ENCODE peak calls at places on chromosomes 12 and 14, in five cellular contexts. O is tibial nerve, H is suprapubic skin, P is A549, G is heart left ventricle. Z is an unnamed sample.

GRCh38 chr12:24530689-24531088 is 418.2 kb downstream of the BCAT1 start:
- DNase-seq in O (no peak), G (no peak), H (no peak), P (no peak), Z (no peak)

GRCh38 chr12:95898081-95898480 is 39.3 kb downstream of the SNRPF start:
- DNase-seq in P (no peak), H (no peak), G (no peak), O (no peak), Z (no peak)

GRCh38 chr14:34971801-34972200 is 11.0 kb upstream of the SRP54 start:
- DNase-seq in P (no peak), O (no peak), H (no peak), G (no peak), Z (no peak)

GRCh38 chr14:50758279-50758678 is 72.7 kb downstream of the NIN start:
- DNase-seq in H (no peak), P (no peak), O (no peak), G (no peak), Z (no peak)

GRCh38 chr14:58882577-58883018 is 244.8 kb downstream of the DACT1 start:
- DNase-seq in G (no peak), H (no peak), P (no peak), O (peak; percentile 35), Z (no peak)

GRCh38 chr12:123022205-123022604 is 41.7 kb downstream of the ARL6IP4 start:
- DNase-seq in O (no peak), P (no peak), H (no peak), G (no peak), Z (no peak)

GRCh38 chr12:119574255-119574654 is 19.3 kb upstream of the TMEM233 start:
- DNase-seq in O (no peak), H (no peak), G (no peak), P (no peak), Z (no peak)

GRCh38 chr12:26524862-26525465 is 308.0 kb downstream of the ITPR2 start:
- DNase-seq in G (no peak), O (peak; percentile 40), H (no peak), P (no peak), Z (peak; percentile 20)

GRCh38 chr12:64186789-64187188 is 35.3 kb downstream of the KICS2 start:
- DNase-seq in O (no peak), G (no peak), H (no peak), P (peak; percentile 33), Z (no peak)

GRCh38 chr14:90717916-90718315 is 98.3 kb downstream of the TTC7B start:
- DNase-seq in O (no peak), G (no peak), H (no peak), P (no peak), Z (no peak)

DNA sequence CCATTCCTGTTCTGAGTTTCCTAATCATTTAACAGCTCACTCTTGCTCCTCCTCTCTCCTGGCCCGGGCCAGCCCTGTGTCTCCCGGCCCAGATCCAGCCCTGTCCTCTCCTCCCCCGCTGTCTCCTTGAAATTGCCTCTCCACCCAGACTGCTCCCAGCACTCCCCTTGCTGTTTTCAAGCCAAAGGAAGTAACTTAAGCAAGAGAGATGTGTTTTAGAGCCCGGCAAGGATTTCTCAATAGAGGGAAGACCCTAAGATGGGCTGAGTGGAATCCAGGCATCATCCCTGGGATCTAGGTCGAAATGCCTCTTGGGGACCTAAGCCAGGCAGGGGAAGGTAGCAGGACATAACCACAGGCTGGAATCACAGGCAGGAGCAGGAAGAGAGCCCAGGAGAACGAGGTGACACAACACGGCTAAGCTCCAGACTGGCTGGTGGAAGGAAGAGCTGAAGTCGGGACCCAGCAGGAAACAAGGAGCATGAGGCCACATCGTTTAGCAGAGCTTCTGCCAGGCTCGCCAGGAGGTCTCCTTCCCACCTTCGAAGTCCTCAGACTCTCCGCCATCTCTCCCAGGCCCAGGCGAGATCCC is 2.0 kb upstream of the LRP1-AS start:
- DNase-seq in P (no peak), H (peak; percentile 90), G (peak; percentile 81), O (peak; percentile 77), Z (peak; percentile 78)
- H3K27ac ChIP-seq in P (peak overlapping the region; percentile 57), H (peak overlapping the region; percentile 91), G (peak overlapping the region; percentile 89), O (peak overlapping the region; percentile 87), Z (peak overlapping the region; percentile 82)

GRCh38 chr14:105481886-105482454 is 4.7 kb upstream of the CRIP1 start:
- DNase-seq in G (peak; percentile 96), H (peak; percentile 99), O (peak; percentile 97), P (peak; percentile 96), Z (peak; percentile 79)
- TF ChIP-seq POLR2A in G (no peak), H (peak; percentile 58), O (no peak), P (peak; percentile 10), Z (no peak)

GRCh38 chr14:95519699-95520098 is 3.2 kb upstream of the SYNE3 start:
- DNase-seq in H (peak; percentile 95), O (peak; percentile 89), G (peak; percentile 78), P (no peak), Z (peak; percentile 78)
- H3K4me1 ChIP-seq in H (peaks cover 74% of the 10 kb centered on the region), O (peaks cover 73% of the 10 kb centered on the region), G (no peaks in the 10 kb centered on the region), P (peaks cover 26% of the 10 kb centered on the region), Z (peaks cover 41% of the 10 kb centered on the region)

DNA sequence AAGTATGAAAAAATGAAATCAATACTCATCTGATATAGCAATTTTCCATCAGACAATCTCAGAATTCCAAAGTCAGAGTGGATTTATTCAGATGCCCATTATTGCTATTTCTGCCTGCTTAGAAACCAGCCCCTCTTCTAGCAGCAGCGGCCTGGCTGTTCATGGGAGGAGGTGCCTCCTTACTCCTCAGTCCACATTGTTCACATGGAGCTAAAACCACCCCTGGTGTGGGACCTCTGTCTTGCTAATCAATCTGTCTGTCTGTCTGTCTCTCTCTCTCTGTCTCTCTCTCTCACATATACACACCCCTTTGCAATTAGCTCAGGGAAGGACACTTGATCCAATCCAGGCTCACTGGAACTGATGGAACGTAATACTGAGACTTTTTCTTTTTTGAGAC is 176.1 kb downstream of the APAF1 start:
- DNase-seq in O (no peak), P (no peak), G (no peak), H (no peak), Z (no peak)
- H3K27ac ChIP-seq in O (no peak overlapping the region), P (no peak overlapping the region), G (no peak overlapping the region), H (no peak overlapping the region), Z (no peak overlapping the region)

DNA sequence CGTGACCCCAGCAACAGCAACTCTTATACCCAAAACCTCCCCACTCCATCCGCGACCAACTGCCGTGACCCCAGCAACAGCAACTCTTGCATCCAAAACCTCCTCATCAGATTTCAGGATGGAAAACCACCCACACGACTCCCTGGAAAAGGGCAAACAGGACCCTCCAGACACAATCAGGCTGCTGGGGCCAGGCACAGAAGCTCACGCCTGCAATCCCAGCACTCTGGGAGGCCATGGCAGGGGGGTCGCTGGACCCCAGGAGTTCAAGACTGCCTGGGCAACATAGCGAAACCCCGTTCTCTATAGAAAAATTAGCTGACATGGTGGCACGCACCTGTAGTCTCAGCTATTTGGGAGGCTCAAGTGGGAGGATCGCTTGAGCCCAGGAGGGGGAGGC is 19.7 kb downstream of the PGAM5 start:
- DNase-seq in G (peak; percentile 24), O (no peak), H (no peak), P (no peak), Z (no peak)
- TF ChIP-seq POLR2A in G (no peak), O (no peak), H (no peak), P (no peak), Z (no peak)

GRCh38 chr14:54606631-54607133 is 39.8 kb downstream of the SAMD4A start:
- DNase-seq in P (no peak), O (no peak), G (no peak), H (no peak), Z (peak; percentile 78)
- H3K4me1 ChIP-seq in P (peaks cover 17% of the 10 kb centered on the region), O (no peaks in the 10 kb centered on the region), G (no peaks in the 10 kb centered on the region), H (peaks cover 28% of the 10 kb centered on the region), Z (peaks cover 30% of the 10 kb centered on the region)

GRCh38 chr12:52156757-52157565 is 34.9 kb downstream of the KRT80 start:
- DNase-seq in H (peak; percentile 90), P (peak; percentile 81), O (peak; percentile 84), G (peak; percentile 86), Z (peak; percentile 67)
- H3K27ac ChIP-seq in H (no peak overlapping the region), P (peak overlapping the region; percentile 100), O (no peak overlapping the region), G (no peak overlapping the region), Z (no peak overlapping the region)

GRCh38 chr12:47757360-47757839 is 1.3 kb downstream of the RAPGEF3 start:
- DNase-seq in O (no peak), H (no peak), G (no peak), P (no peak), Z (no peak)
- TF ChIP-seq POLR2A in O (no peak), H (no peak), G (no peak), P (no peak), Z (no peak)

GRCh38 chr12:3137268-3137761 is 60.1 kb downstream of the TSPAN9 start:
- DNase-seq in O (no peak), H (no peak), P (peak; percentile 15), G (peak; percentile 82), Z (no peak)

GRCh38 chr12:3137814-3138445 is 60.8 kb downstream of the TSPAN9 start:
- DNase-seq in H (no peak), O (no peak), G (no peak), P (no peak), Z (no peak)

GRCh38 chr12:3139760-3140159 is 62.6 kb downstream of the TSPAN9 start:
- DNase-seq in O (no peak), G (no peak), H (no peak), P (no peak), Z (no peak)

GRCh38 chr12:3140284-3140683 is 63.1 kb downstream of the TSPAN9 start:
- DNase-seq in O (no peak), P (no peak), H (no peak), G (no peak), Z (no peak)

GRCh38 chr12:3138896-3139590 is 61.9 kb downstream of the TSPAN9 start:
- DNase-seq in H (no peak), P (no peak), O (no peak), G (no peak), Z (no peak)
- H3K4me1 ChIP-seq in H (peaks cover 18% of the 10 kb centered on the region), P (peaks cover 7% of the 10 kb centered on the region), O (peaks cover 10% of the 10 kb centered on the region), G (no peaks in the 10 kb centered on the region), Z (peaks cover 15% of the 10 kb centered on the region)